ENCODE peak calls at places on chromosomes 4 and X, in seven cellular contexts. L is bronchial epithelial cell; O is CD8-positive, alpha-beta T cell; N is GM13976; M is brain microvascular endothelial cell; Y is lower leg skin; S is lower lobe of right lung. E is an unnamed sample.
A peak's percentile ranks its signal among the peaks of the same experiment; 100 is the strongest.

GRCh38 chr4:123350726-123351125 is 45.9 kb upstream of the SPRY1 start:
- DNase-seq in L (no peak), O (no peak), N (no peak), M (no peak), Y (no peak), S (no peak), E (no peak)

GRCh38 chrX:67563469-67564448 is 19.9 kb downstream of the AR start:
- DNase-seq in L (no peak), O (no peak), N (no peak), M (peak; percentile 58), Y (no peak), S (no peak), E (no peak)

GRCh38 chrX:33252306-33252825 is 41.0 kb upstream of the DMD start:
- DNase-seq in L (no peak), O (no peak), N (no peak), M (peak; percentile 4), Y (no peak), S (no peak), E (no peak)

GRCh38 chr4:121034010-121034409 is 38.3 kb downstream of the NDNF start:
- DNase-seq in L (peak; percentile 41), O (no peak), N (no peak), M (peak; percentile 9), Y (no peak), S (no peak), E (peak; percentile 64)

GRCh38 chrX:123876844-123877243 is 17.0 kb downstream of the XIAP start:
- DNase-seq in L (no peak), O (no peak), N (no peak), M (no peak), Y (no peak), S (no peak), E (no peak)

GRCh38 chr4:180314972-180315371 is 1928.2 kb upstream of the TENM3 start:
- DNase-seq in L (no peak), O (no peak), N (no peak), M (no peak), Y (no peak), S (no peak), E (no peak)

GRCh38 chr4:48913346-48913745 is 6.8 kb upstream of the OCIAD2 start:
- DNase-seq in L (peak; percentile 97), O (no peak), N (no peak), M (peak; percentile 78), Y (no peak), S (no peak), E (peak; percentile 21)

GRCh38 chrX:103376118-103376978 is at the start of gene BEX3:
- DNase-seq in L (no peak), O (peak; percentile 7), N (peak; percentile 27), M (no peak), Y (no peak), S (peak; percentile 68), E (peak; percentile 56)

GRCh38 chr4:187474238-187474637 is 521.3 kb upstream of the ZFP42 start:
- DNase-seq in L (no peak), O (no peak), N (no peak), M (no peak), Y (no peak), S (no peak), E (no peak)

GRCh38 chr4:77104405-77105292 is 28.9 kb upstream of the CCNI start:
- DNase-seq in L (peak; percentile 77), O (no peak), N (no peak), M (peak; percentile 18), Y (peak; percentile 82), S (peak; percentile 77), E (peak; percentile 40)

GRCh38 chrX:72041901-72042859 is 89.5 kb downstream of the RTL5 start:
- DNase-seq in L (no peak), O (no peak), N (no peak), M (no peak), Y (no peak), S (no peak), E (peak; percentile 52)

GRCh38 chrX:129980540-129981206 is 1.8 kb upstream of the BCORL1 start:
- DNase-seq in L (no peak), O (no peak), N (peak; percentile 50), M (no peak), Y (no peak), S (peak; percentile 63), E (peak; percentile 27)

GRCh38 chr4:57110635-57111546 is 706 bp upstream of the IGFBP7 start:
- DNase-seq in L (peak; percentile 43), O (no peak), N (peak; percentile 49), M (peak; percentile 64), Y (peak; percentile 57), S (peak; percentile 61), E (peak; percentile 79)

GRCh38 chrX:118251251-118251650 is 94.7 kb upstream of the WDR44 start:
- DNase-seq in L (no peak), O (no peak), N (no peak), M (peak; percentile 20), Y (peak; percentile 13), S (no peak), E (peak; percentile 75)

GRCh38 chr4:58688603-58689002 is 1578.4 kb upstream of the IGFBP7 start:
- DNase-seq in L (no peak), O (no peak), N (no peak), M (no peak), Y (no peak), S (no peak), E (no peak)

GRCh38 chrX:38129366-38129765 is 91.3 kb downstream of the SRPX start:
- DNase-seq in L (no peak), O (no peak), N (no peak), M (no peak), Y (no peak), S (no peak), E (no peak)

GRCh38 chr4:55458164-55458563 is 62.4 kb downstream of the TMEM165 start:
- DNase-seq in L (no peak), O (no peak), N (no peak), M (peak; percentile 54), Y (no peak), S (no peak), E (peak; percentile 56)

GRCh38 chr4:168908093-168908492 is 102.0 kb downstream of the CBR4 start:
- DNase-seq in L (no peak), O (no peak), N (no peak), M (peak; percentile 31), Y (no peak), S (no peak), E (no peak)

GRCh38 chr4:16916719-16917337 is 18.4 kb upstream of the LDB2 start:
- DNase-seq in L (peak; percentile 30), O (peak; percentile 39), N (peak; percentile 64), M (peak; percentile 33), Y (peak; percentile 16), S (no peak), E (peak; percentile 57)

GRCh38 chrX:97527725-97528124 is 644.0 kb downstream of the RPA4 start:
- DNase-seq in L (no peak), O (no peak), N (no peak), M (no peak), Y (no peak), S (no peak), E (no peak)

GRCh38 chrX:132956421-132957210 is 1.8 kb downstream of the HS6ST2 start:
- DNase-seq in L (no peak), O (no peak), N (no peak), M (no peak), Y (no peak), S (no peak), E (no peak)

GRCh38 chr4:4995103-4995761 is 24.0 kb downstream of the CYTL1 start:
- DNase-seq in L (peak; percentile 37), O (no peak), N (peak; percentile 82), M (peak; percentile 44), Y (peak; percentile 63), S (peak; percentile 66), E (peak; percentile 68)

GRCh38 chrX:153876112-153876491 is 9.9 kb downstream of the L1CAM start:
- DNase-seq in L (no peak), O (no peak), N (no peak), M (no peak), Y (no peak), S (no peak), E (no peak)

GRCh38 chrX:22922961-22923360 is 76.8 kb upstream of the DDX53 start:
- DNase-seq in L (peak; percentile 61), O (no peak), N (no peak), M (peak; percentile 58), Y (no peak), S (no peak), E (peak; percentile 63)

GRCh38 chrX:73817381-73818199 is 254.6 kb downstream of the CHIC1 start:
- DNase-seq in L (no peak), O (no peak), N (no peak), M (no peak), Y (no peak), S (no peak), E (no peak)

GRCh38 chrX:51641421-51642021 is 22.8 kb upstream of the CENPVL3 start:
- DNase-seq in L (peak; percentile 34), O (no peak), N (peak; percentile 44), M (peak; percentile 32), Y (no peak), S (no peak), E (peak; percentile 54)

GRCh38 chr4:1541449-1542225 is 135.4 kb upstream of the NKX1-1 start:
- DNase-seq in L (no peak), O (no peak), N (no peak), M (no peak), Y (no peak), S (no peak), E (no peak)

GRCh38 chr4:73434311-73434710 is 1.7 kb upstream of the AFP start:
- DNase-seq in L (peak; percentile 48), O (no peak), N (peak; percentile 16), M (no peak), Y (no peak), S (no peak), E (peak; percentile 13)
- TF ChIP-seq CTCF in L (peak; percentile 44), O (no peak), N (peak; percentile 17), M (peak; percentile 53), Y (no peak), S (peak; percentile 46), E (peak; percentile 65)

GRCh38 chr4:139622856-139623255 is 42.8 kb upstream of the MGST2 start:
- DNase-seq in L (peak; percentile 8), O (no peak), N (no peak), M (no peak), Y (no peak), S (no peak), E (no peak)

GRCh38 chr4:139619644-139620043 is 46.0 kb upstream of the MGST2 start:
- DNase-seq in L (peak; percentile 43), O (no peak), N (no peak), M (peak; percentile 24), Y (no peak), S (no peak), E (no peak)

GRCh38 chr4:139617702-139618490 is 47.7 kb upstream of the MGST2 start:
- DNase-seq in L (no peak), O (no peak), N (no peak), M (no peak), Y (no peak), S (no peak), E (no peak)
- TF ChIP-seq CTCF in L (no peak), O (no peak), N (no peak), M (peak; percentile 47), Y (no peak), S (peak; percentile 27), E (peak; percentile 63)

DNA sequence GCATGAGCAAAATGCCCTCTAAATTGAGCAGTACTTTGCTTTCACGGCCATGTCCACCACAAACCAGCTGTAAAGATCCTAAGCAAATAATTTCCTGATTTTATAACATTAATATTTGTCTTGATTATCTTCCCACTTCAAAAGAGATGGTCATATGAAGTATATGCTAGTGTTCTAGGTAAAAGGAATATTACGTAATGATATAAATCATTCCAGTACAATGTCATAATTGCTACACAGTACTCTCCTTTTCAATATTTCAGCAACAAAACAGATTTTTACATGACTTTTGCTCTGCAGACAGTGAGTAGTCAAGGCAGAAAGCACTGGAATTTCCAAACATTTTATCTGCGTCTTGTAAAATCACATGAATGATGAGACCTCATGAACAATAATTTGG is 572.8 kb upstream of the FRG1 start:
- DNase-seq in L (no peak), O (no peak), N (no peak), M (no peak), Y (no peak), S (no peak), E (no peak)
- TF ChIP-seq CTCF in L (no peak), O (no peak), N (no peak), M (no peak), Y (no peak), S (no peak), E (no peak)

GRCh38 chr4:26239796-26240195 is 81.0 kb upstream of the RBPJ start:
- DNase-seq in L (no peak), O (no peak), N (no peak), M (no peak), Y (no peak), S (no peak), E (no peak)
- TF ChIP-seq CTCF in L (no peak), O (no peak), N (no peak), M (no peak), Y (no peak), S (no peak), E (no peak)